ENCODE peak calls at places on chromosomes 6 and 20, in four cellular contexts. N is psoas muscle, O is heart right ventricle, P is transverse colon. I is an unnamed sample.
A peak's percentile ranks its signal among the peaks of the same experiment; 100 is the strongest.

GRCh38 chr6:30399390-30400058 is 54.6 kb downstream of the RPP21 start:
- DNase-seq in O (no peak), N (no peak), P (no peak), I (no peak)

GRCh38 chr6:169899481-169900145 is 148.2 kb downstream of the ERMARD start:
- DNase-seq in O (no peak), N (no peak), P (no peak), I (no peak)

GRCh38 chr20:20365593-20365992 is 2.3 kb upstream of the INSM1 start:
- DNase-seq in N (no peak), P (no peak), O (no peak), I (no peak)

GRCh38 chr6:152458648-152459047 is 178.5 kb downstream of the SYNE1 start:
- DNase-seq in O (no peak), N (no peak), P (no peak), I (no peak)

GRCh38 chr6:119542037-119542436 is 192.5 kb upstream of the MAN1A1 start:
- DNase-seq in N (no peak), P (no peak), O (no peak), I (no peak)

GRCh38 chr20:61291166-61291829 is 39.2 kb downstream of the CDH4 start:
- DNase-seq in P (no peak), O (no peak), N (no peak), I (no peak)

GRCh38 chr20:1263853-1264252 is 2.2 kb upstream of the SNPH start:
- DNase-seq in P (no peak), O (no peak), N (no peak), I (no peak)

GRCh38 chr20:42836339-42836738 is 353.4 kb downstream of the PTPRT start:
- DNase-seq in O (no peak), P (no peak), N (no peak), I (no peak)

GRCh38 chr6:159232751-159233150 is 63.6 kb downstream of the FNDC1 start:
- DNase-seq in O (no peak), P (no peak), N (no peak), I (no peak)

GRCh38 chr6:83511901-83512681 is at the start of gene PRSS35:
- DNase-seq in O (peak; percentile 56), P (peak; percentile 38), N (peak; percentile 36), I (peak; percentile 62)

GRCh38 chr6:125361868-125362267 is 60.1 kb upstream of the HDDC2 start:
- DNase-seq in P (no peak), N (no peak), O (no peak), I (no peak)

GRCh38 chr6:107308676-107309075 is 150.7 kb downstream of the PDSS2 start:
- DNase-seq in N (no peak), P (no peak), O (no peak), I (no peak)

GRCh38 chr6:14002176-14002947 is 77.6 kb downstream of the RNF182 start:
- DNase-seq in P (no peak), N (no peak), O (no peak), I (no peak)

GRCh38 chr6:98875375-98875774 is 41.0 kb downstream of the POU3F2 start:
- DNase-seq in P (no peak), O (peak; percentile 23), N (no peak), I (no peak)

GRCh38 chr20:57347393-57347792 is 3.7 kb upstream of the RAE1 start:
- DNase-seq in N (no peak), O (no peak), P (no peak), I (no peak)

GRCh38 chr6:113969888-113970807 is 800 bp downstream of the HDAC2 start:
- DNase-seq in O (peak; percentile 62), P (peak; percentile 68), N (peak; percentile 50), I (peak; percentile 76)

GRCh38 chr20:12531626-12532025 is 477.1 kb upstream of the SPTLC3 start:
- DNase-seq in O (no peak), P (no peak), N (no peak), I (no peak)

GRCh38 chr20:2005831-2006426 is 12.1 kb upstream of the PDYN start:
- DNase-seq in P (peak; percentile 63), N (peak; percentile 60), O (peak; percentile 66), I (no peak)

GRCh38 chr6:165571068-165571682 is 91.9 kb downstream of the PDE10A start:
- DNase-seq in P (no peak), N (no peak), O (no peak), I (no peak)

DNA sequence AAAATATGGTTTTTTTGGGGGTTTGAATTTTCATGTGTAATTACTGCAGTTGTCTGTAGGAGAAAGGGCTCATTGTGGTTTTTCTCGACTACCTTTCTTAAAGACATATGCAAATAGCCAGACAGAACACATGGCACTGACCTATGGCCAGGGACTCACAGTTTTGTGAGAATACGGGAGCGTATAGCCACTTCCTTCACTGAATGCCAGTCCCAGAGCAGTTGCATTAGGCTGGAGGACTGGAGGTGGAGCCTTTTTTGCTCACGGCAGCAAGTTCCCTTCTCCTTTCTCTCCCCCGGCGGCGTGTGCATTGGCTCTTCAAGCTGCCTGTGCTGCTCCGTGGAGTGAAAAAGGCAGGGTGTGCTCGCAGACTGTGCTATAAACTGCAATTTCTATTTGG is 114.9 kb downstream of the AKAP7 start:
- DNase-seq in N (peak; percentile 24), O (peak; percentile 31), P (peak; percentile 78), I (peak; percentile 69)
- H3K4me3 ChIP-seq in N (no peak overlapping the region), O (peak overlapping the region; percentile 41), P (peak overlapping the region; percentile 35), I (peak overlapping the region; percentile 16)

GRCh38 chr20:7358670-7359069 is 581.6 kb downstream of the HAO1 start:
- DNase-seq in N (no peak), O (no peak), P (no peak), I (no peak)
- TF ChIP-seq CTCF in N (no peak), O (no peak), P (no peak), I (no peak)

DNA sequence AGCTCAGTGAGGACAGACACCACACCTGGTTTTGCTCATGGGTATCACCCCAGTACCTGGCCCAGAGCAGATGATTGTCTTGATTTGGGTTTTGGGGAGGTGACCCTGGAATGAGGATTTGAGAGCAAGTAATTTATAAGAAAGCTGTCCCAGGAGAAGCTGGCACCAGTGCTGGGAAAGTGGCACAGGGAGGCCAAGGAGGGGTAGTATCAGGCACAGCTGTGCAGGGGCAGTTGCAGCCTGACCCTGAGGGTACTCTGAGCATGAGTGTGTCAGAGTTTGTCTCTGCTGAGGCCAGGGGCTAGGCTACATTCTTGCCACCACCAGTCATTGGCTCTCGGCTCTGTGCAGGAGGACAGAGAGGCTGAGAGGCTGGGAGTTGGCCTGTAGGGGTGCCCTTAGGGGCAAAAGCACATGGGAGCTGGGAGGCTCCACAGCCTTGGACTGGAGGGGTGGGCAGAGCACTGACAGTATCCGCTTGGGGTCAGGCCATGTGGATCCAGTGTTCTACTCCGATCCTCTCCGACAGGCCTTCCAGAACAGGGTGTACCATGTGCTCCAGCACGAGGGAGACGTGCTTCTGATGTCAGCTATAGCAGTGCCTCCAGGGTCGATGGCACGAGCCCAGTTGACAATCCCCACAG is 121.3 kb downstream of the PHACTR3 start:
- DNase-seq in O (no peak), P (no peak), N (no peak), I (no peak)
- H3K4me1 ChIP-seq in O (no peaks in the 10 kb centered on the region), P (no peaks in the 10 kb centered on the region), N (no peaks in the 10 kb centered on the region), I (no peaks in the 10 kb centered on the region)

GRCh38 chr6:160861824-160862223 is 129.7 kb upstream of the MAP3K4 start:
- DNase-seq in N (no peak), O (no peak), P (no peak), I (no peak)
- H3K4me3 ChIP-seq in N (no peak overlapping the region), O (no peak overlapping the region), P (no peak overlapping the region), I (no peak overlapping the region)

DNA sequence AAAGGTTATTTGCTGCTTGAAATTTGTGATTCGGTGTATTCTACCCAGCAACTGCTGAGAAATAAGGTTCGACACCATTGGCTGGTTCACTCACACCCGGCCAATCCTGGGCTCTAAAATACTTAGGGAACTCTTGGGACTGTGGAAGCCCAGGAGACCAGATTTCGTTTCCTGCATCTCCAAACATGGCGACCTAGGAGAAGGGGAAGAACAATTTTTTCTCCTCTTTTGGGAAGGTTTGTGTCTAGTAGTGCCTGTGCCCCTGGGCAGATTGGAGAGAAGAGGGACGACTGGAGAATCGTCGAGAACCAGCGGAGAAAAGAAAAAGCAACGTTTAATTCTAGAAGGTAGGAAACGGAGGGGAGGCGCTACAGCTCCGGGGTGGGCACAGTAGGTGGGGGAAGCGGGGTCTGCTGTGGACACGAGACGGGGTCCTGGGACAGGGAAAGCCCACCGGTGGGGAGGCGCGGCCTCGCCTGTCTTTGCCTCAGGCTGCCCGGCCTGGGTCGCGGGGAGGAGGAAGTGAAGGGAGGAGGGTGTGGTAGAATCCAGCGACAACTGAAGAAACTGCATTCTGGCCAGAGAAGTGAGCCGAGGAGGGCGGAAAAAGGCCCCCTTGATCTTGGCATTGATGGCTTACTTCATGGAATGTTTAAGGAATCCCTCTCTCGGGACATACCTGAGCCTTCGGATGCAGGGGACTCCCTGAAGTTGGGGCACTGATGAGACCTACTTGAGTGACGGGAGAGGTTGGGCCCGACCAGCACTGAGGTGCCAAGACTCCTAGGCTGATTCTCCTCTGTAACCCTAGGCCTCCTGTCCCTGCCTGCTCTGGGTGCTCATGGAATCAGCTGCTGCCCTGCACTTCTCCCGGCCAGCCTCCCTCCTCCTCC is at the start of gene BTN2A1:
- DNase-seq in N (peak; percentile 58), P (peak; percentile 81), O (peak; percentile 54), I (peak; percentile 76)
- TF ChIP-seq CTCF in N (no peak), P (no peak), O (no peak), I (no peak)

GRCh38 chr20:31570735-31571617 is 34.1 kb upstream of the ID1 start:
- DNase-seq in N (no peak), O (no peak), P (peak; percentile 25), I (no peak)
- H3K4me1 ChIP-seq in N (peaks cover 34% of the 10 kb centered on the region), O (peaks cover 66% of the 10 kb centered on the region), P (peaks cover 59% of the 10 kb centered on the region), I (peaks cover 18% of the 10 kb centered on the region)